ENCODE peak calls at places on chromosomes 13 and 19, in four cellular contexts. B is A549, Q is prostate gland, O is heart left ventricle. N is an unnamed sample. For H3K4me1, the result is how much of the 10 kb centered on the place peaks cover.

GRCh38 chr13:24286624-24287023 is 22.8 kb upstream of the C1QTNF9 start:
- DNase-seq in B (no peak), Q (no peak), O (no peak), N (no peak)

GRCh38 chr13:100825551-100825950 is 151.0 kb upstream of the TMTC4 start:
- DNase-seq in B (no peak), Q (no peak), O (no peak), N (no peak)

GRCh38 chr19:58328999-58329398 is 2.2 kb downstream of the ZSCAN22 start:
- DNase-seq in B (peak), Q (no peak), O (no peak), N (no peak)

GRCh38 chr13:100497394-100497793 is 91.2 kb downstream of the GGACT start:
- DNase-seq in B (no peak), Q (no peak), O (no peak), N (no peak)

GRCh38 chr13:40520916-40521315 is 145.5 kb downstream of the FOXO1 start:
- DNase-seq in B (no peak), Q (no peak), O (no peak), N (no peak)

GRCh38 chr13:103573446-103573845 is 507.2 kb upstream of the SLC10A2 start:
- DNase-seq in B (no peak), Q (no peak), O (no peak), N (no peak)

GRCh38 chr13:114089341-114089740 is 43.1 kb downstream of the RASA3 start:
- DNase-seq in B (no peak), Q (no peak), O (peak), N (no peak)

GRCh38 chr19:28445826-28446225 is 767.1 kb downstream of the UQCRFS1 start:
- DNase-seq in B (no peak), Q (no peak), O (no peak), N (no peak)

GRCh38 chr19:48683349-48683748 is 10.5 kb upstream of the NTN5 start:
- DNase-seq in B (no peak), Q (no peak), O (peak), N (peak)

GRCh38 chr19:5083547-5083965 is 114.6 kb downstream of the KDM4B start:
- DNase-seq in B (no peak), Q (no peak), O (peak), N (no peak)

GRCh38 chr19:1310853-1311180 is 25.1 kb downstream of the EFNA2 start:
- DNase-seq in B (no peak), Q (no peak), O (no peak), N (no peak)

GRCh38 chr13:19153782-19154450 is 27.7 kb downstream of the TUBA3C start:
- DNase-seq in B (peak), Q (no peak), O (no peak), N (no peak)

GRCh38 chr19:39937792-39938191 is 3.4 kb upstream of the FCGBP start:
- DNase-seq in B (no peak), Q (no peak), O (no peak), N (no peak)

GRCh38 chr19:53865918-53866696 is 1.6 kb upstream of the MYADM start:
- DNase-seq in B (peak), Q (peak), O (peak), N (peak)

GRCh38 chr19:43553656-43554055 is 20.7 kb downstream of the ZNF575 start:
- DNase-seq in B (no peak), Q (no peak), O (no peak), N (no peak)

GRCh38 chr19:55490478-55491436 is 2.5 kb downstream of the SSC5D start:
- DNase-seq in B (no peak), Q (no peak), O (no peak), N (no peak)

GRCh38 chr19:53982056-53982455 is 9.4 kb upstream of the CACNG6 start:
- DNase-seq in B (no peak), Q (no peak), O (no peak), N (no peak)

GRCh38 chr13:43934273-43934672 is 54.6 kb downstream of the LACC1 start:
- DNase-seq in B (peak), Q (no peak), O (no peak), N (no peak)

GRCh38 chr13:79905018-79905417 is 424.1 kb downstream of the NDFIP2 start:
- DNase-seq in B (no peak), Q (no peak), O (no peak), N (no peak)

GRCh38 chr13:27012482-27013197 is 159.0 kb downstream of the USP12 start:
- DNase-seq in B (no peak), Q (no peak), O (no peak), N (no peak)

GRCh38 chr13:62129000-62129551 is 713.4 kb upstream of the PCDH20 start:
- DNase-seq in B (no peak), Q (no peak), O (no peak), N (no peak)

GRCh38 chr19:19579533-19580361 is 38.7 kb downstream of the PBX4 start:
- DNase-seq in B (no peak), Q (no peak), O (no peak), N (no peak)

GRCh38 chr13:33711441-33711840 is 106.5 kb upstream of the RFC3 start:
- DNase-seq in B (no peak), Q (no peak), O (no peak), N (no peak)

GRCh38 chr13:94330552-94331071 is 148.9 kb downstream of the DCT start:
- DNase-seq in B (no peak), Q (no peak), O (no peak), N (no peak)

GRCh38 chr13:97809576-97809975 is 143.9 kb upstream of the IPO5 start:
- DNase-seq in B (no peak), Q (no peak), O (no peak), N (no peak)

GRCh38 chr19:1113986-1114483 is 10.2 kb downstream of the GPX4 start:
- DNase-seq in B (no peak), Q (no peak), O (no peak), N (no peak)

GRCh38 chr13:75326173-75327131 is 155.5 kb downstream of the TBC1D4 start:
- DNase-seq in B (no peak), Q (no peak), O (no peak), N (no peak)

GRCh38 chr19:604355-604754 is 14.7 kb downstream of the HCN2 start:
- DNase-seq in B (peak), Q (no peak), O (no peak), N (no peak)

GRCh38 chr13:37918116-37919100 is 48.8 kb upstream of the TRPC4 start:
- DNase-seq in B (no peak), Q (no peak), O (no peak), N (no peak)

GRCh38 chr19:53961523-53962345 is 1.0 kb upstream of the CACNG8 start:
- DNase-seq in B (peak), Q (no peak), O (no peak), N (no peak)

DNA sequence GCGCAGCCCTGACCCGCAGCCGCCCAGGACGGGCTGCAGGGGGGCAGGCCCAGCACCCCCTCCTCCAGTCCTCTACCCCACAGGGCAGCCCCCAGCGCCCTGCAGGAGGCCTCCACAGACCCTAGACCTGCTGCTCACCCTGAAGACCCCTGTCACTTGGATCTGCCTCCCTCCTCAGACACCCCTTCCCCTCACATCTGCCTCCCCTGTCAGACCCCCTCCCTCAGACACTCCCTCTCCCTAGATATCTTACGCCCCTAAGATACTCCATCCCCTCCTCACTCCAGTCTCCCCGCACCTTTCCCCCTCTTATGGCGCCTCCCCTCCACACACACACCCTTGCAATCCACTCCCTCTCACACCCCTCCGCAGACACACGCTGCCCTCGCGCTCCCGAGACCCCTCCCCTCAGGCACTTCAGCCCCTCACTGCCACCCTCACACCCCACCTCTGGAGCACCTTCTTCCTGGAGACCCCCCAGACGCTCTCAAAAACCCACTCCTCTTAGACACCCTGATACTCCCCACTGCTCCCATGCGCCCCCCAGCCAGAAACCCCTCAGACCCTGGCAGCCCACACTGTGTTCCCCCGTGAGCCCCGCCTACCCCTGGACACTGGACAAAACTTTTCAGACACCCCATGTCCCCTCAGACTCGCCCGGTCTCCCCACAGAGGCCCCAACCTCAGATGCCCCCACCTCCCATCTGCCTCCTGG is 14.6 kb downstream of the ERFL start:
- DNase-seq in B (no peak), Q (no peak), O (no peak), N (no peak)
- H3K4me3 ChIP-seq in B (no peak), Q (no peak), O (no peak), N (no peak)

GRCh38 chr13:76967031-76967430 is 18.7 kb downstream of the ACOD1 start:
- DNase-seq in B (no peak), Q (no peak), O (no peak), N (no peak)
- H3K27ac ChIP-seq in B (no peak), Q (no peak), O (no peak), N (no peak)

GRCh38 chr19:33441277-33441699 is 67.8 kb downstream of the CEBPG start:
- DNase-seq in B (no peak), Q (no peak), O (no peak), N (no peak)
- H3K4me1 ChIP-seq in B (under half), Q (under half), O (under half), N (under half)

GRCh38 chr19:6440905-6441304 is 7.3 kb upstream of the SLC25A41 start:
- DNase-seq in B (no peak), Q (no peak), O (no peak), N (no peak)
- H3K4me3 ChIP-seq in B (no peak), Q (no peak), O (no peak), N (no peak)

DNA sequence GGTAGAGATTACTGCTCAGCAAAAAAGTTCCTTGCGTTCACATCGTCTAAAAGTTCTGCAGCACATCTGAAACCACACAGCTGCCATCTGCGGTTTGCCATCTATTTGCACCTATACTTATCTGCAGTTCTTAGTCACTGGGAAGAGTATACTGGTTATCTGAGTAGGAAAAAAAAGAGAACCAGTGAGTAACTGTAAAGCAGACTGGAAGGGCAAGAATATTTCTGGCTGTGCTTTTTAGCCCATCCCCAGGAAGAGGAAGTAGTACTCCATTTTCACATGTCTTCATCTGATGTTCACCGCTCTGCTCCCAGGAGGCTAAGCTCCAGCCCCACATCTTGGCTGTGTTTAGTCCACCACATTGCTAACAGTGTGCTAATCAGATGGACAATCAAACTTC is 35.6 kb downstream of the EFNB2 start:
- DNase-seq in B (no peak), Q (no peak), O (no peak), N (no peak)
- H3K27ac ChIP-seq in B (no peak), Q (no peak), O (no peak), N (peak)

GRCh38 chr19:47109177-47109540 is 4.4 kb downstream of the ZC3H4 start:
- DNase-seq in B (no peak), Q (no peak), O (no peak), N (no peak)
- H3K4me1 ChIP-seq in B (under half), Q (under half), O (half or more), N (half or more)

GRCh38 chr13:112249644-112250610 is 126.2 kb upstream of the SPACA7 start:
- DNase-seq in B (no peak), Q (no peak), O (no peak), N (no peak)
- H3K4me3 ChIP-seq in B (no peak), Q (no peak), O (no peak), N (no peak)

GRCh38 chr13:52130641-52131040 is 1.8 kb upstream of the NEK5 start:
- DNase-seq in B (no peak), Q (no peak), O (no peak), N (no peak)
- H3K27ac ChIP-seq in B (no peak), Q (no peak), O (no peak), N (no peak)

GRCh38 chr19:38057954-38058690 is 151.1 kb downstream of the SIPA1L3 start:
- DNase-seq in B (peak), Q (peak), O (no peak), N (no peak)

GRCh38 chr19:38059897-38060296 is 152.9 kb downstream of the SIPA1L3 start:
- DNase-seq in B (no peak), Q (peak), O (no peak), N (no peak)

GRCh38 chr19:38062959-38063786 is 156.2 kb downstream of the SIPA1L3 start:
- DNase-seq in B (no peak), Q (no peak), O (no peak), N (no peak)

GRCh38 chr19:38061294-38061693 is 154.3 kb downstream of the SIPA1L3 start:
- DNase-seq in B (peak), Q (no peak), O (no peak), N (no peak)

GRCh38 chr19:38060346-38060745 is 153.3 kb downstream of the SIPA1L3 start:
- DNase-seq in B (no peak), Q (no peak), O (no peak), N (no peak)
- H3K4me1 ChIP-seq in B (under half), Q (under half), O (under half), N (under half)

N was measured in gastrocnemius medialis.